ENCODE peak calls at places on chromosome 6, in eight cellular contexts. C is thoracic aorta, S is mucosa of descending colon, Q is heart left ventricle, I is foreskin fibroblast, T is tibial artery, R is uterus, L is left lung. X is an unnamed sample.
A peak's percentile ranks its signal among the peaks of the same experiment; 100 is the strongest.

GRCh38 chr6:1860756-1861369 is 251.1 kb downstream of the FOXC1 start:
- DNase-seq in C (no peak), S (no peak), Q (no peak), I (no peak), T (no peak), R (no peak), L (no peak), X (no peak)

GRCh38 chr6:97726378-97726777 is 443.4 kb upstream of the MMS22L start:
- DNase-seq in C (no peak), S (no peak), Q (no peak), I (no peak), T (no peak), R (no peak), L (no peak), X (no peak)

GRCh38 chr6:84426002-84426705 is 198.7 kb upstream of the CEP162 start:
- DNase-seq in C (no peak), S (no peak), Q (no peak), I (no peak), T (no peak), R (no peak), L (no peak), X (no peak)

GRCh38 chr6:170210026-170210390 is 80.9 kb downstream of the DLL1 start:
- DNase-seq in C (no peak), S (peak; percentile 31), Q (peak; percentile 3), I (no peak), T (peak; percentile 6), R (no peak), L (peak; percentile 15), X (no peak)

GRCh38 chr6:13422601-13423247 is 64.7 kb downstream of the GFOD1 start:
- DNase-seq in C (no peak), S (no peak), Q (no peak), I (no peak), T (no peak), R (no peak), L (no peak), X (no peak)

GRCh38 chr6:145887969-145888368 is 73.4 kb upstream of the FBXO30 start:
- DNase-seq in C (no peak), S (no peak), Q (no peak), I (no peak), T (peak; percentile 23), R (no peak), L (no peak), X (no peak)

GRCh38 chr6:11729083-11729482 is 49.5 kb downstream of the ADTRP start:
- DNase-seq in C (no peak), S (no peak), Q (no peak), I (no peak), T (no peak), R (no peak), L (no peak), X (no peak)

GRCh38 chr6:403659-404655 is 12.4 kb downstream of the IRF4 start:
- DNase-seq in C (no peak), S (peak; percentile 48), Q (no peak), I (no peak), T (no peak), R (no peak), L (no peak), X (no peak)

GRCh38 chr6:157753291-157753690 is 69.8 kb upstream of the SNX9 start:
- DNase-seq in C (no peak), S (no peak), Q (no peak), I (no peak), T (no peak), R (no peak), L (no peak), X (no peak)

GRCh38 chr6:108578595-108579038 is 17.9 kb downstream of the FOXO3 start:
- DNase-seq in C (no peak), S (no peak), Q (no peak), I (peak; percentile 57), T (no peak), R (no peak), L (no peak), X (no peak)

GRCh38 chr6:14085176-14085787 is 32.3 kb upstream of the CD83 start:
- DNase-seq in C (no peak), S (no peak), Q (no peak), I (no peak), T (no peak), R (no peak), L (no peak), X (no peak)

GRCh38 chr6:392441-393390 is 1.2 kb downstream of the IRF4 start:
- DNase-seq in C (no peak), S (no peak), Q (no peak), I (no peak), T (no peak), R (no peak), L (no peak), X (peak; percentile 44)

GRCh38 chr6:142696689-142697088 is 248.3 kb downstream of the HIVEP2 start:
- DNase-seq in C (no peak), S (peak; percentile 76), Q (no peak), I (peak; percentile 12), T (peak; percentile 32), R (peak; percentile 35), L (no peak), X (no peak)

GRCh38 chr6:3920321-3920720 is 71.1 kb downstream of the FAM50B start:
- DNase-seq in C (no peak), S (no peak), Q (no peak), I (no peak), T (no peak), R (no peak), L (no peak), X (no peak)

GRCh38 chr6:165858571-165858970 is 195.5 kb upstream of the PDE10A start:
- DNase-seq in C (no peak), S (no peak), Q (no peak), I (no peak), T (no peak), R (no peak), L (no peak), X (no peak)

GRCh38 chr6:104253236-104253635 is 606.5 kb downstream of the HACE1 start:
- DNase-seq in C (no peak), S (no peak), Q (no peak), I (no peak), T (no peak), R (no peak), L (no peak), X (no peak)

GRCh38 chr6:33356295-33356694 is 35.3 kb upstream of the KIFC1 start:
- DNase-seq in C (no peak), S (no peak), Q (no peak), I (no peak), T (no peak), R (no peak), L (no peak), X (no peak)

GRCh38 chr6:89050155-89050554 is 30.4 kb upstream of the PNRC1 start:
- DNase-seq in C (no peak), S (no peak), Q (no peak), I (peak; percentile 23), T (peak; percentile 80), R (peak; percentile 40), L (no peak), X (no peak)

GRCh38 chr6:55388161-55388560 is 60.9 kb downstream of the GFRAL start:
- DNase-seq in C (no peak), S (no peak), Q (no peak), I (no peak), T (no peak), R (no peak), L (no peak), X (no peak)

GRCh38 chr6:124223596-124223995 is 419.9 kb downstream of the NKAIN2 start:
- DNase-seq in C (no peak), S (no peak), Q (no peak), I (peak; percentile 6), T (no peak), R (no peak), L (no peak), X (no peak)

DNA sequence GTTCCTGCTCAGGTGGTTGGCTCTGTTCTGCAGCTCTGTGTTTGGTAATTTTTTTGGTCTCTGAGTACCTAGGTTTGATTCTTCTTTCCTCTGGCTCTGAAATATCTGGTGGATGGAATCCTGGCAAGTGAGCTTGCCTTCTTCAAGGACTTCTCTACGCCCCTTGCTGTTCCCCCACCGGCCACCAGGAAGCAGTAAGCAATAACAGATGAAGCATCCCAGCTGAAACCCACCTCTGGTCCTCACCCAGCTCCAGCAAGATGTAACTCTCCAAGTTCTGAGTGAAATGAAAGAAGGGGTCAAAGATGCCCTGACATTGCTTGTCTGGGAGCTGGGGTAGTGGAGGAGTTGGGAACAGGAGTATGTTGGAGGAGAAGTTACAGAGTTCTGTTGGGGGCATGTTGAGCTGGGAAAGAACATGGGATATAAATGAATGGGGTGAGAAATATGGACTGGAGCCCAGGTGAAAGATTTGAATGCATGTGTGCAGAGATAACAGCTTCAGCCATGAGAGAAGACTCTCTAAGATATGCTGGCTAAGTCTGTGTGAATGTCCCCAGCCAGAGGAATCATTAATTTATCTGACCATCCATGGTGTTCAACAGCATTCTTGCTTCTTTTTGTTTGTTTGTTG is 51.3 kb upstream of the GLP1R start:
- DNase-seq in C (no peak), S (no peak), Q (peak; percentile 22), I (no peak), T (no peak), R (no peak), L (no peak), X (peak; percentile 18)
- TF ChIP-seq CTCF in C (no peak), S (no peak), Q (peak; percentile 56), I (peak; percentile 51), T (peak; percentile 18), R (no peak), L (peak; percentile 50), X (no peak)

GRCh38 chr6:79186564-79186963 is 47.9 kb downstream of the HMGN3 start:
- DNase-seq in C (no peak), S (no peak), Q (no peak), I (no peak), T (no peak), R (no peak), L (no peak), X (no peak)

GRCh38 chr6:79193971-79194370 is 40.5 kb downstream of the HMGN3 start:
- DNase-seq in C (no peak), S (no peak), Q (no peak), I (no peak), T (no peak), R (no peak), L (no peak), X (no peak)

GRCh38 chr6:79188885-79189505 is 45.5 kb downstream of the HMGN3 start:
- DNase-seq in C (no peak), S (no peak), Q (no peak), I (no peak), T (no peak), R (no peak), L (no peak), X (no peak)

GRCh38 chr6:79188101-79188500 is 46.4 kb downstream of the HMGN3 start:
- DNase-seq in C (no peak), S (no peak), Q (no peak), I (no peak), T (no peak), R (no peak), L (no peak), X (no peak)

GRCh38 chr6:79189760-79190159 is 44.7 kb downstream of the HMGN3 start:
- DNase-seq in C (no peak), S (no peak), Q (no peak), I (no peak), T (no peak), R (no peak), L (no peak), X (no peak)
- TF ChIP-seq CTCF in C (no peak), S (no peak), Q (no peak), I (no peak), T (no peak), R (no peak), L (no peak), X (no peak)

GRCh38 chr6:132570221-132570777 is at the start of gene TAAR6:
- DNase-seq in C (no peak), S (no peak), Q (no peak), I (no peak), T (no peak), R (no peak), L (no peak), X (no peak)
- TF ChIP-seq CTCF in C (no peak), S (no peak), Q (no peak), I (no peak), T (no peak), R (no peak), L (no peak), X (no peak)

GRCh38 chr6:28212510-28213212 is 12.4 kb upstream of the ZSCAN9 start:
- DNase-seq in C (no peak), S (peak; percentile 56), Q (no peak), I (peak; percentile 50), T (no peak), R (no peak), L (peak; percentile 58), X (no peak)
- TF ChIP-seq CTCF in C (no peak), S (no peak), Q (no peak), I (no peak), T (no peak), R (no peak), L (no peak), X (no peak)